ENCODE peak calls at places on chromosomes 13 and 19, in six cellular contexts. U is mammary epithelial cell, M is heart right ventricle, H is Peyer's patch, I is uterus, N is ascending aorta. P is an unnamed sample. For H3K27me3 and H3K9me3, the result is how much of the 10 kb centered on the place peaks cover.

GRCh38 chr19:3923912-3924311 is 9.0 kb upstream of the NMRK2 start:
- DNase-seq in U (no peak), M (no peak), H (no peak), I (no peak), N (no peak), P (no peak)

GRCh38 chr19:38892841-38893240 is 6.6 kb downstream of the SIRT2 start:
- DNase-seq in U (no peak), M (no peak), H (no peak), I (no peak), N (no peak), P (no peak)

GRCh38 chr19:55528030-55528801 is 8.7 kb downstream of the SBK2 start:
- DNase-seq in U (no peak), M (no peak), H (no peak), I (no peak), N (no peak), P (no peak)

GRCh38 chr19:1609680-1610474 is 4.6 kb upstream of the UQCR11 start:
- DNase-seq in U (no peak), M (no peak), H (no peak), I (no peak), N (no peak), P (no peak)

GRCh38 chr19:44644391-44645016 is 794 bp downstream of the PVR start:
- DNase-seq in U (peak), M (no peak), H (peak), I (peak), N (no peak), P (peak)

GRCh38 chr13:110645750-110646149 is 30.4 kb downstream of the NAXD start:
- DNase-seq in U (no peak), M (no peak), H (no peak), I (no peak), N (no peak), P (no peak)

GRCh38 chr13:27607125-27607524 is 13.2 kb downstream of the LNX2 start:
- DNase-seq in U (peak), M (peak), H (no peak), I (no peak), N (no peak), P (peak)

GRCh38 chr13:81713201-81713600 is 1372.3 kb upstream of the SPRY2 start:
- DNase-seq in U (no peak), M (no peak), H (no peak), I (no peak), N (no peak), P (no peak)

GRCh38 chr13:23701191-23701590 is 131.0 kb downstream of the TNFRSF19 start:
- DNase-seq in U (no peak), M (no peak), H (no peak), I (no peak), N (no peak), P (no peak)

GRCh38 chr19:13459351-13459750 is 46.9 kb downstream of the CACNA1A start:
- DNase-seq in U (no peak), M (no peak), H (no peak), I (no peak), N (no peak), P (no peak)

DNA sequence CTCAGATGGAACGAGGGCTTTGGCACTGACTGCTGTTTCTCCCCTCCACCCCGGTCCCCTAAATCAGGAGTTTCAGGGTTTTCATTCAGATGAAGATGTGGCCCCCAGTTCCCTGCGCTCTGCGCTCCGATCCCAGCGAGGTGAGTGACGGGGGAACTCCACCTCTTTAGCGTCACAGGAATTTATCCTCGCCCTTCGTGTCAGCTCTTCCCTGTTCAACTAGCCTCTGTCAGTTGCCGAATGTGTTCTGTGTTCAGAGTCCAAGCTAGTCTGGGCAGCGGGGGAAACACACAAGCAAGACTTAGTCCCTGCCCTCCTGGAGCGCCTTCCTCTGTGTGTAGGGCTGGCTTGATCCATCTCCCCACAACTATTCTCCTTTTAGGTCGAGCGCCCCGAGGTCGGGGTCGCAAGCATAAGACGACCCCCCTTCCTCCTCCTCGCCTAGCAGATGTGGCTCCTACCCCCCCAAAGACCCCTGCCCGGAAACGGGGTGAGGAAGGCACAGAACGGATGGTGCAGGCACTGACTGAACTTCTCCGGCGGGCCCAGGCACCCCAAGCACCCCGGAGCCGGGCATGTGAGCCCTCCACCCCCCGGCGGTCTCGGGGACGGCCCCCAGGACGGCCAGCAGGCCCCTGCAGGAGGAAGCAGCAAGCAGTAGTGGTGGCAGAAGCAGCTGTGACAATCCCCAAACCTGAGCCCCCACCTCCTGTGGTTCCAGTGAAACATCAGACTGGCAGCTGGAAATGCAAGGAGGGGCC is 1.8 kb downstream of the KMT2B start:
- DNase-seq in U (no peak), M (no peak), H (no peak), I (no peak), N (no peak), P (no peak)
- H3K4me3 ChIP-seq in U (peak), M (peak), H (peak), I (no peak), N (peak), P (peak)

GRCh38 chr19:31346660-31347059 is 2.6 kb downstream of the TSHZ3 start:
- DNase-seq in U (no peak), M (no peak), H (no peak), I (no peak), N (no peak), P (no peak)
- H3K27me3 ChIP-seq in U (under half), M (under half), H (under half), I (under half), N (under half), P (under half)

GRCh38 chr19:20422216-20422615 is 143.4 kb downstream of the ZNF737 start:
- DNase-seq in U (no peak), M (no peak), H (no peak), I (no peak), N (no peak), P (no peak)
- H3K9me3 ChIP-seq in U (under half), M (under half), H (under half), I (under half), N (under half), P (under half)

GRCh38 chr13:30307194-30307965 is at the start of gene KATNAL1:
- DNase-seq in U (no peak), M (peak), H (no peak), I (peak), N (peak), P (peak)

GRCh38 chr13:30306762-30307193 is 573 bp downstream of the KATNAL1 start:
- DNase-seq in U (peak), M (peak), H (peak), I (peak), N (peak), P (peak)

GRCh38 chr13:30305456-30305855 is 1.9 kb downstream of the KATNAL1 start:
- DNase-seq in U (no peak), M (no peak), H (no peak), I (no peak), N (no peak), P (no peak)

GRCh38 chr13:30308548-30308947 is 1.2 kb upstream of the KATNAL1 start:
- DNase-seq in U (no peak), M (no peak), H (no peak), I (no peak), N (no peak), P (no peak)

GRCh38 chr13:30307966-30308290 is 577 bp upstream of the KATNAL1 start:
- DNase-seq in U (no peak), M (no peak), H (no peak), I (no peak), N (no peak), P (no peak)
- H3K4me3 ChIP-seq in U (peak), M (peak), H (peak), I (peak), N (peak), P (peak)